ENCODE peak calls at places on chromosome 5, in six cellular contexts. Z is NB4; I is stimulated activated CD4-positive, alpha-beta T cell treated with anti-CD3 and anti-CD28 coated beads, Interleukin-2, amount 100 ng/mL, for 48 hours; M is substantia nigra; E is NAMALWA; W is fibroblast of lung. L is an unnamed sample.
A peak's percentile ranks its signal among the peaks of the same experiment; 100 is the strongest.

GRCh38 chr5:131242728-131243255 is 21.1 kb upstream of the CDC42SE2 start:
- DNase-seq in Z (peak; percentile 23), I (no peak), M (no peak), E (no peak), W (peak; percentile 89), L (no peak)

GRCh38 chr5:89728750-89729149 is 680.8 kb downstream of the CETN3 start:
- DNase-seq in Z (no peak), I (no peak), M (no peak), E (no peak), W (peak; percentile 76), L (no peak)

GRCh38 chr5:178297751-178298150 is 65.1 kb upstream of the PHYKPL start:
- DNase-seq in Z (no peak), I (no peak), M (no peak), E (no peak), W (no peak), L (no peak)

GRCh38 chr5:6424700-6425099 is 24.0 kb upstream of the UBE2QL1 start:
- DNase-seq in Z (no peak), I (no peak), M (no peak), E (no peak), W (no peak), L (no peak)

GRCh38 chr5:66958984-66959641 is 237.5 kb downstream of the CD180 start:
- DNase-seq in Z (no peak), I (no peak), M (no peak), E (no peak), W (peak; percentile 84), L (no peak)

GRCh38 chr5:61301820-61302563 is 30.1 kb upstream of the ZSWIM6 start:
- DNase-seq in Z (no peak), I (no peak), M (no peak), E (no peak), W (peak; percentile 100), L (no peak)

GRCh38 chr5:149320791-149321330 is 24.4 kb upstream of the GRPEL2 start:
- DNase-seq in Z (no peak), I (no peak), M (no peak), E (no peak), W (peak; percentile 92), L (no peak)

GRCh38 chr5:38585812-38586211 is 29.4 kb upstream of the LIFR start:
- DNase-seq in Z (no peak), I (no peak), M (no peak), E (no peak), W (no peak), L (no peak)

GRCh38 chr5:78003914-78004313 is 227.8 kb upstream of the TBCA start:
- DNase-seq in Z (peak; percentile 90), I (no peak), M (no peak), E (no peak), W (no peak), L (no peak)